ENCODE peak calls at places on chromosomes 1 and 21, in five cellular contexts. M, S, D, R and W are unnamed samples.
A peak's percentile ranks its signal among the peaks of the same experiment; 100 is the strongest.

GRCh38 chr1:12712929-12713328 is 3.0 kb upstream of the AADACL3 start:
- DNase-seq in M (no peak), S (no peak), D (no peak), R (no peak), W (no peak)

GRCh38 chr21:42097860-42098259 is 26.7 kb downstream of the UMODL1 start:
- DNase-seq in M (peak; percentile 85), S (no peak), D (no peak), R (no peak), W (no peak)

GRCh38 chr21:22791986-22792560 is 1793.9 kb downstream of the NCAM2 start:
- DNase-seq in M (peak; percentile 62), S (no peak), D (no peak), R (no peak), W (peak; percentile 26)

GRCh38 chr1:222889445-222889844 is 74.6 kb downstream of the DISP1 start:
- DNase-seq in M (no peak), S (no peak), D (no peak), R (no peak), W (no peak)

GRCh38 chr21:18801468-18801867 is 397.9 kb upstream of the TMPRSS15 start:
- DNase-seq in M (peak; percentile 1), S (no peak), D (no peak), R (no peak), W (no peak)

GRCh38 chr1:41633764-41634163 is 149.3 kb upstream of the EDN2 start:
- DNase-seq in M (no peak), S (no peak), D (no peak), R (no peak), W (no peak)

GRCh38 chr1:235843458-235843857 is 23.2 kb downstream of the LYST start:
- DNase-seq in M (peak; percentile 62), S (no peak), D (no peak), R (no peak), W (peak; percentile 28)

GRCh38 chr1:162471290-162471853 is 26.2 kb upstream of the UHMK1 start:
- DNase-seq in M (no peak), S (no peak), D (no peak), R (no peak), W (no peak)

GRCh38 chr1:75472089-75472970 is 138.6 kb downstream of the SLC44A5 start:
- DNase-seq in M (no peak), S (no peak), D (no peak), R (no peak), W (no peak)

GRCh38 chr1:96596226-96596625 is 125.4 kb upstream of the PTBP2 start:
- DNase-seq in M (peak; percentile 59), S (no peak), D (no peak), R (peak; percentile 49), W (peak; percentile 3)

GRCh38 chr1:96538001-96538649 is 183.5 kb upstream of the PTBP2 start:
- DNase-seq in M (peak; percentile 92), S (no peak), D (no peak), R (no peak), W (no peak)

GRCh38 chr1:202572867-202573266 is 137.4 kb downstream of the SYT2 start:
- DNase-seq in M (no peak), S (no peak), D (no peak), R (no peak), W (no peak)
- H3K4me1 ChIP-seq in M (peaks cover 34% of the 10 kb centered on the region), S (peaks cover 31% of the 10 kb centered on the region), D (no peaks in the 10 kb centered on the region), R (peaks cover 19% of the 10 kb centered on the region), W (no peaks in the 10 kb centered on the region)

GRCh38 chr1:225482489-225482950 is 54.7 kb upstream of the LBR start:
- DNase-seq in M (peak; percentile 72), S (no peak), D (no peak), R (no peak), W (no peak)
- H3K4me3 ChIP-seq in M (no peak overlapping the region), S (no peak overlapping the region), D (no peak overlapping the region), R (no peak overlapping the region), W (no peak overlapping the region)

GRCh38 chr1:16145988-16146887 is 9.6 kb downstream of the EPHA2 start:
- DNase-seq in M (peak; percentile 95), S (peak; percentile 74), D (no peak), R (peak; percentile 93), W (no peak)
- H3K4me1 ChIP-seq in M (peaks cover 51% of the 10 kb centered on the region), S (peaks cover 77% of the 10 kb centered on the region), D (peaks cover 15% of the 10 kb centered on the region), R (peaks cover 39% of the 10 kb centered on the region), W (no peaks in the 10 kb centered on the region)

GRCh38 chr1:72278461-72278860 is 3.9 kb downstream of the NEGR1 start:
- DNase-seq in M (no peak), S (no peak), D (no peak), R (no peak), W (no peak)
- H3K4me3 ChIP-seq in M (no peak overlapping the region), S (no peak overlapping the region), D (no peak overlapping the region), R (no peak overlapping the region), W (no peak overlapping the region)